ENCODE peak calls at places on chromosomes 1 and 21, in five cellular contexts. E is vagina, Y is cardiac muscle cell, D is PC-3, H is tibial artery. Q is an unnamed sample. For H3K4me1, the result is how much of the 10 kb centered on the place peaks cover.

GRCh38 chr1:206834711-206835110 is 30.7 kb upstream of the IL20 start:
- DNase-seq in H (peak), Y (peak), E (no peak), D (no peak), Q (peak)

GRCh38 chr1:67749844-67750689 is 65.1 kb downstream of the GADD45A start:
- DNase-seq in D (peak), Y (peak), H (peak), E (no peak), Q (no peak)

GRCh38 chr1:205591522-205592351 is 40.1 kb downstream of the ELK4 start:
- DNase-seq in E (peak), H (peak), D (peak), Y (peak), Q (peak)

GRCh38 chr21:29149771-29150425 is 19.5 kb downstream of the MAP3K7CL start:
- DNase-seq in Y (peak), D (peak), H (no peak), E (no peak), Q (no peak)

GRCh38 chr1:41378222-41378621 is 17.0 kb downstream of the FOXO6 start:
- DNase-seq in D (no peak), E (no peak), Y (no peak), H (no peak), Q (no peak)

GRCh38 chr1:201217146-201217545 is 26.5 kb downstream of the IGFN1 start:
- DNase-seq in Y (no peak), D (no peak), E (no peak), H (no peak), Q (no peak)

GRCh38 chr1:164723296-164723731 is 164.3 kb downstream of the PBX1 start:
- DNase-seq in H (no peak), D (no peak), E (no peak), Y (no peak), Q (no peak)

GRCh38 chr21:33096426-33096825 is 26.5 kb downstream of the OLIG1 start:
- DNase-seq in Y (no peak), E (no peak), H (no peak), D (no peak), Q (no peak)

GRCh38 chr1:164602480-164603093 is 43.6 kb downstream of the PBX1 start:
- DNase-seq in Y (peak), D (peak), H (peak), E (no peak), Q (peak)

GRCh38 chr1:59730759-59731478 is 83.8 kb upstream of the HOOK1 start:
- DNase-seq in E (no peak), D (peak), Y (peak), H (peak), Q (peak)

GRCh38 chr1:151985768-151986167 is 7.9 kb downstream of the S100A10 start:
- DNase-seq in H (no peak), D (no peak), Y (no peak), E (no peak), Q (no peak)

GRCh38 chr1:183159960-183160359 is 26.1 kb upstream of the LAMC2 start:
- DNase-seq in Y (no peak), E (peak), D (peak), H (no peak), Q (no peak)

GRCh38 chr1:117060441-117061317 is 553 bp downstream of the TTF2 start:
- DNase-seq in E (no peak), D (peak), H (no peak), Y (peak), Q (no peak)

GRCh38 chr1:162716123-162716522 is 74.4 kb upstream of the HSD17B7 start:
- DNase-seq in H (peak), D (no peak), Y (no peak), E (no peak), Q (no peak)

GRCh38 chr21:45973475-45974072 is 8.0 kb upstream of the COL6A1 start:
- DNase-seq in E (no peak), D (peak), Y (peak), H (peak), Q (peak)

GRCh38 chr1:33866286-33866685 is 2.4 kb downstream of the HMGB4 start:
- DNase-seq in H (no peak), E (no peak), D (no peak), Y (peak), Q (no peak)

GRCh38 chr1:197614916-197615692 is 160.2 kb downstream of the DENND1B start:
- DNase-seq in D (peak), Y (peak), E (no peak), H (peak), Q (no peak)

GRCh38 chr21:31173881-31174555 is 135.7 kb upstream of the KRTAP19-8 start:
- DNase-seq in H (peak), D (no peak), E (no peak), Y (peak), Q (no peak)

GRCh38 chr1:205355054-205355453 is 1.7 kb downstream of the KLHDC8A start:
- DNase-seq in E (no peak), D (peak), Y (peak), H (no peak), Q (no peak)

GRCh38 chr21:40634141-40634540 is 212.8 kb downstream of the DSCAM start:
- DNase-seq in D (no peak), E (no peak), H (no peak), Y (no peak), Q (no peak)

GRCh38 chr1:26530898-26531598 is 1.5 kb downstream of the RPS6KA1 start:
- DNase-seq in Y (peak), D (peak), E (no peak), H (no peak), Q (no peak)

GRCh38 chr1:218699411-218699810 is 354.3 kb downstream of the TGFB2 start:
- DNase-seq in D (no peak), E (no peak), Y (no peak), H (no peak), Q (no peak)

GRCh38 chr1:202163281-202164270 is 3.2 kb upstream of the PTPN7 start:
- DNase-seq in E (no peak), D (no peak), Y (no peak), H (no peak), Q (no peak)

DNA sequence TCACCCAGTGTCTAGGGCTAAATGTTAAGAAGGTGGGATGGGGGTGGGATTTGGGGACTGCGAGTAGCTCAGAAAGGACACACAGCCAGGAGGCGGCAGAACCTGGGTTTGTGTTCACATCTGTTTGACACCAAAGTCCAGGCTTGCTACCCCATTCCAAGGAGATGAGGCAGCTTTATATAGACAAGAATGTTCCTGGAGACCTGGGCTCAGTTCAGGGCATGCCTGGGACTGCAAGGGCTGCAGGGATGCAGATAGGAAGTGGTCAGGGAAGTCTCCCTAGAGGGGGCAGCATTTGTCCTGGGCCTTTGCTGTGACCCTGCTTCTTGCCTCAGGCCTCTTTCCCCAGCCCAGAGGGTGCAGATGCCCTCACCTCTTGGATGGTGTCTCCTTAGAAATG is 16.3 kb downstream of the PADI3 start:
- DNase-seq in D (no peak), H (no peak), E (no peak), Y (no peak), Q (no peak)
- TF ChIP-seq CTCF in D (no peak), H (no peak), E (no peak), Y (no peak), Q (no peak)

DNA sequence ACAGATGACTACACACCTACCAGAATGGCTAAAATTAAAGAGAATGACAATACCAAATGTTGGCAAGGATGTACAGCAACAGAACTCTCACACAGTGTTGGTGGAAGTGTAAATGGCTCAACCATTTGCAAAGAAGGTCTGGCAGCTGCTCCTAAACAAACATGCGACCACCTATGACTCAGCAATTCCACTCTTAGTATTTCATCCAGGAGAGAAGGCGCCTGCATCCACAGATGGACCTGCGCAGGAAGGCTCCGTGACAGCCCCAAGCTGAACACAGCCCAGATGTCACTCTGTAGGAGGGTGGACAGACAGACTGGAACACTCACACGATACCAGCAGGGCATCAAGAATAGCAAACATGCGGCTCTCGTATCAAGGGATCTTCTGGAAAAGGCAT is 6.7 kb downstream of the PTTG1IP start:
- DNase-seq in H (no peak), E (no peak), D (peak), Y (peak), Q (no peak)
- H3K4me1 ChIP-seq in H (half or more), E (half or more), D (half or more), Y (under half), Q (half or more)

GRCh38 chr1:15757016-15757543 is 1.5 kb upstream of the FBLIM1 start:
- DNase-seq in H (no peak), E (no peak), D (no peak), Y (no peak), Q (no peak)
- H3K27ac ChIP-seq in H (peak), E (peak), D (no peak), Y (no peak), Q (no peak)

GRCh38 chr1:167439301-167439988 is 78.9 kb downstream of the CD247 start:
- DNase-seq in H (no peak), Y (peak), D (no peak), E (no peak), Q (no peak)
- TF ChIP-seq CTCF in H (no peak), Y (peak), D (no peak), E (no peak), Q (peak)

Q was measured in psoas muscle.